ENCODE peak calls at places on chromosome 4, in four cellular contexts. X is WTC11, Q is SK-N-SH, V is HepG2. A is an unnamed sample.

GRCh38 chr4:27178066-27178465 is 317.4 kb downstream of the STIM2 start:
- DNase-seq in Q (no peak), X (no peak), V (no peak), A (no peak)

GRCh38 chr4:145938618-145939177 is at the start of gene ZNF827:
- DNase-seq in X (peak; percentile 59), V (peak; percentile 77), Q (peak; percentile 53), A (no peak)

GRCh38 chr4:108056418-108056817 is 66.7 kb downstream of the HADH start:
- DNase-seq in Q (no peak), X (no peak), V (no peak), A (no peak)

GRCh38 chr4:110310795-110311194 is 112.4 kb upstream of the ELOVL6 start:
- DNase-seq in Q (no peak), V (no peak), X (no peak), A (no peak)

GRCh38 chr4:138175337-138175794 is 66.8 kb downstream of the SLC7A11 start:
- DNase-seq in Q (no peak), X (no peak), V (no peak), A (no peak)

GRCh38 chr4:152572417-152573086 is 36.7 kb upstream of the FBXW7 start:
- DNase-seq in Q (no peak), V (no peak), X (no peak), A (no peak)

GRCh38 chr4:23942491-23942890 is 52.6 kb upstream of the PPARGC1A start:
- DNase-seq in Q (no peak), X (no peak), V (no peak), A (no peak)

GRCh38 chr4:183455431-183456145 is 11.2 kb downstream of the CDKN2AIP start:
- DNase-seq in Q (no peak), V (no peak), X (no peak), A (no peak)

GRCh38 chr4:24765331-24765990 is 29.9 kb upstream of the SOD3 start:
- DNase-seq in Q (no peak), X (no peak), V (no peak), A (no peak)

GRCh38 chr4:26021417-26022345 is 107.7 kb downstream of the SMIM20 start:
- DNase-seq in V (no peak), Q (no peak), X (no peak), A (no peak)

GRCh38 chr4:3636628-3637320 is 104.6 kb upstream of the LRPAP1 start:
- DNase-seq in X (no peak), Q (no peak), V (no peak), A (no peak)

GRCh38 chr4:113976937-113977855 is 2.3 kb downstream of the ARSJ start:
- DNase-seq in Q (no peak), V (no peak), X (no peak), A (no peak)

GRCh38 chr4:70365479-70365878 is 4.9 kb downstream of the SMR3A start:
- DNase-seq in X (no peak), Q (no peak), V (peak; percentile 23), A (no peak)

GRCh38 chr4:124711469-124712416 is 789 bp downstream of the ANKRD50 start:
- DNase-seq in V (peak; percentile 41), Q (peak; percentile 88), X (peak; percentile 72), A (peak; percentile 65)

GRCh38 chr4:53522334-53522733 is 69.0 kb downstream of the LNX1 start:
- DNase-seq in V (no peak), X (no peak), Q (no peak), A (no peak)

GRCh38 chr4:22842360-22842759 is 149.6 kb downstream of the GBA3 start:
- DNase-seq in X (no peak), V (no peak), Q (no peak), A (no peak)

GRCh38 chr4:153643406-153644016 is 40.6 kb upstream of the TLR2 start:
- DNase-seq in V (peak; percentile 66), Q (peak; percentile 69), X (no peak), A (peak; percentile 44)

GRCh38 chr4:159060161-159060560 is 42.7 kb upstream of the RAPGEF2 start:
- DNase-seq in X (no peak), Q (no peak), V (no peak), A (no peak)

GRCh38 chr4:123667496-123667895 is 270.9 kb downstream of the SPRY1 start:
- DNase-seq in Q (no peak), V (no peak), X (no peak), A (no peak)

GRCh38 chr4:25953740-25954139 is 39.7 kb downstream of the SMIM20 start:
- DNase-seq in V (peak; percentile 21), Q (no peak), X (no peak), A (no peak)

GRCh38 chr4:168501407-168501806 is 4.6 kb downstream of the PALLD start:
- DNase-seq in Q (no peak), V (peak; percentile 36), X (no peak), A (no peak)

GRCh38 chr4:14898989-14899388 is 103.3 kb upstream of the CPEB2 start:
- DNase-seq in Q (no peak), X (no peak), V (no peak), A (no peak)

GRCh38 chr4:138413273-138413672 is 171.1 kb upstream of the SLC7A11 start:
- DNase-seq in V (peak; percentile 40), X (no peak), Q (no peak), A (no peak)

GRCh38 chr4:179145746-179146530 is 1703.7 kb upstream of the AGA start:
- DNase-seq in Q (no peak), V (no peak), X (no peak), A (no peak)

GRCh38 chr4:54067163-54067562 is 2.8 kb upstream of the CHIC2 start:
- DNase-seq in V (no peak), X (no peak), Q (no peak), A (no peak)

GRCh38 chr4:36320130-36320902 is 38.9 kb downstream of the DTHD1 start:
- DNase-seq in X (no peak), V (no peak), Q (no peak), A (no peak)

GRCh38 chr4:169079942-169080827 is 70.1 kb upstream of the CBR4 start:
- DNase-seq in X (no peak), V (peak; percentile 88), Q (peak; percentile 64), A (peak; percentile 21)

GRCh38 chr4:98565646-98566403 is 92.6 kb downstream of the TSPAN5 start:
- DNase-seq in V (no peak), X (no peak), Q (no peak), A (no peak)

GRCh38 chr4:24657768-24658617 is 73.6 kb upstream of the DHX15 start:
- DNase-seq in Q (no peak), X (no peak), V (peak; percentile 73), A (no peak)

GRCh38 chr4:169418846-169419245 is 148.1 kb upstream of the SH3RF1 start:
- DNase-seq in X (no peak), V (no peak), Q (no peak), A (no peak)

GRCh38 chr4:36152712-36153111 is 91.6 kb downstream of the ARAP2 start:
- DNase-seq in V (no peak), Q (no peak), X (no peak), A (no peak)

GRCh38 chr4:182212211-182212761 is 30.9 kb upstream of the TENM3 start:
- DNase-seq in V (no peak), Q (peak; percentile 77), X (no peak), A (no peak)

GRCh38 chr4:20698382-20698781 is 1.9 kb upstream of the PACRGL start:
- DNase-seq in Q (no peak), X (no peak), V (no peak), A (no peak)

GRCh38 chr4:145525291-145525740 is 43.7 kb downstream of the SMAD1 start:
- DNase-seq in X (no peak), V (no peak), Q (peak; percentile 68), A (no peak)

DNA sequence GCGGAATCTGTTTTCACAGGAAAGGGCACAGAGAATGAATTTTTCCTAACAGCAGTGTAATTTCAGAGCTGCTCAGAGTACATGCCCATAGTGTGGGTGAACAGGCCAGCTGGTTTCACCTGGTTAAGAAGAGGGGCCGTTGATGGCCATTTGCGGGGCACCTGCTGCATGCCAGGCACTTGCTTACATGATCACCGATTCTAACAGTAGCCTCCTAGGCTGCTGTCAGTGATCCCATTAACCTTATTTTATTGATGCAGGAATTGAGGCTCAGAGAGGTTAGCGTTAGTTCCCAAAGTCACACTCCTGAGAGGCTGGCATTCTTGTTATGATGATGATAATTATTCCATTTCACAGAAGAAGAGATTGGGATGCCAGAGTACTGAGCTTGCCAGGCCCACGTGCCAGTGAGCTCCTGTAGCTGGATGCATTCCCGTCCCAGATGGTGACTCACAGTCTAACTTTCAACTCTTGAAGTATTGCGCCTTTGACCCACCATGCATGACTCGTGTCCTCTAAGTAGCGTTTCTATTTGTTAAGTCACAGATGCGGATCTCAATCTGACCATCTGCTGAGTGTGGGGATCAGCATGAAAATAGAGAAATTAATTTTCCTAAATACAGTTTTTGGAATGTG is 76.5 kb downstream of the PSAPL1 start:
- DNase-seq in Q (no peak), V (no peak), X (no peak), A (no peak)
- TF ChIP-seq FOXJ3 in Q (no peak), V (no peak), X (no peak), A (no peak)

DNA sequence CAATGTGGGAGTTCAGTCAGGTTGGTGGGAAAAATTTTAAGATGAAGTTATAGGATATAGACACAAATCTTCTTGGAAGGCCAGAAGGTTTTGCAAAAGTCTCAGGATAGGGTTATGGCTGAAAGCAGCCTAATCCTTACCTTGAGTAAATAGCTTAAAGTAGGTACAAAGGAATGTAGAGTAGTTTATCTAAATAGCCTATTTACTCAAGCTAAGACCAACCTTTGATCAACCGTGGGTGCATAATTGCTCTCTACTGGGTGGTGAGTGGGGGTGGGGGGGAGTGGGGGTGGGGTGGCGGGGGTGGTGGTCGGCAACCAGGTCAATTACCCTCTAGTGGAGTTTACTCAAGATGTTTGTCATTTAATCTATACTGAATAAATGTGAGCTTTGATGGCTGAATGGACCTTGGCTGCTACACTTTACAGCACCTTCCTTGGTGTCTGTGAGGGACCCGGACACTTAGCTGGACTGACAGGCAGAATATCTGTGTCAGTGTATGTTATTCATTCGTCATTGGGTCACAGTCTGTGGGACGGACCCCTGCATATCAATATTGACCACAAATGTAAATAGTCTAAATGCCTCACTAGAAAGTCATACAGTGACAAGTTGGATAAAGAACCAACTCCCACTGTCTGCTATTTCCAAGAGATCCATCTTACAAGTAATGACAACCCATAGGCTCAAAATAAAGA is 545.7 kb upstream of the PABPC4L start:
- DNase-seq in Q (no peak), X (no peak), V (peak; percentile 4), A (no peak)
- TF ChIP-seq FOXJ3 in Q (no peak), X (no peak), V (no peak), A (no peak)

GRCh38 chr4:1078490-1078889 is 34.9 kb downstream of the RNF212 start:
- DNase-seq in X (no peak), Q (no peak), V (no peak), A (no peak)

GRCh38 chr4:1079711-1080265 is 33.6 kb downstream of the RNF212 start:
- DNase-seq in X (no peak), Q (no peak), V (no peak), A (no peak)

GRCh38 chr4:1075809-1076524 is 37.4 kb downstream of the RNF212 start:
- DNase-seq in Q (no peak), X (no peak), V (no peak), A (no peak)

GRCh38 chr4:1080432-1080831 is 32.9 kb downstream of the RNF212 start:
- DNase-seq in Q (no peak), X (no peak), V (no peak), A (no peak)

GRCh38 chr4:1077711-1078477 is 35.5 kb downstream of the RNF212 start:
- DNase-seq in V (no peak), X (no peak), Q (no peak), A (no peak)
- TF ChIP-seq FOXJ3 in V (no peak), X (no peak), Q (no peak), A (no peak)

GRCh38 chr4:141771889-141772830 is 135.8 kb downstream of the IL15 start:
- DNase-seq in V (no peak), X (no peak), Q (no peak), A (no peak)
- TF ChIP-seq FOXJ3 in V (no peak), X (no peak), Q (no peak), A (no peak)